ENCODE peak calls at places on chromosome 1, in nine cellular contexts. L is mammary epithelial cell; W is GF-D8; X is stimulated activated naive B cell treated with anti-CD40 and anti-IgM and Interleukin-4, amounts not matched to agents 10 μg/mL and 1 μg/mL and 100 μg/mL, for 72 hours; V is HepG2; O is MCF 10A; H is Caki2; D is GM12864; E is T47D. R is an unnamed sample.

GRCh38 chr1:180745098-180745497 is 113.3 kb downstream of the XPR1 start:
- DNase-seq in L (no peak), W (no peak), X (no peak), V (no peak), O (no peak), H (no peak), D (no peak), E (no peak), R (no peak)

GRCh38 chr1:36326499-36326898 is 3.1 kb upstream of the EVA1B start:
- DNase-seq in L (peak), W (no peak), X (no peak), V (no peak), O (peak), H (no peak), D (no peak), E (no peak), R (no peak)

GRCh38 chr1:220680085-220680687 is 10.0 kb upstream of the C1orf115 start:
- DNase-seq in L (peak), W (no peak), X (no peak), V (peak), O (peak), H (peak), D (peak), E (peak), R (no peak)

GRCh38 chr1:53037159-53037558 is 24.9 kb upstream of the PODN start:
- DNase-seq in L (no peak), W (no peak), X (no peak), V (no peak), O (no peak), H (no peak), D (no peak), E (no peak), R (no peak)

GRCh38 chr1:210464519-210465039 is 135.9 kb downstream of the HHAT start:
- DNase-seq in L (peak), W (no peak), X (no peak), V (no peak), O (peak), H (peak), D (no peak), E (no peak), R (no peak)

GRCh38 chr1:99808391-99809115 is 41.6 kb upstream of the AGL start:
- DNase-seq in L (peak), W (peak), X (peak), V (peak), O (peak), H (peak), D (peak), E (peak), R (peak)

GRCh38 chr1:194069168-194069830 is 882.9 kb upstream of the B3GALT2 start:
- DNase-seq in L (peak), W (no peak), X (no peak), V (no peak), O (no peak), H (no peak), D (no peak), E (no peak), R (no peak)

GRCh38 chr1:44803312-44804095 is 3.3 kb downstream of the PLK3 start:
- DNase-seq in L (no peak), W (no peak), X (no peak), V (no peak), O (no peak), H (no peak), D (no peak), E (no peak), R (no peak)